ENCODE peak calls at places on chromosomes 12 and 14, in four cellular contexts. One of them, this sample, is unnamed.

GRCh38 chr12:45235087-45236025 is 19.5 kb downstream of the ANO6 start:
- DNase-seq in mucosa of descending colon: no peak
- DNase-seq in upper lobe of right lung: no peak
- DNase-seq in ovary: peak; percentile 24
- DNase-seq in this sample: no peak

GRCh38 chr12:32586390-32586789 is 92.7 kb upstream of the DNM1L start:
- DNase-seq in mucosa of descending colon: no peak
- DNase-seq in ovary: no peak
- DNase-seq in upper lobe of right lung: no peak
- DNase-seq in this sample: no peak

GRCh38 chr12:43550831-43551270 is 1.2 kb downstream of the ADAMTS20 start:
- DNase-seq in upper lobe of right lung: no peak
- DNase-seq in mucosa of descending colon: no peak
- DNase-seq in ovary: no peak
- DNase-seq in this sample: no peak

GRCh38 chr14:32075636-32076277 is 1.3 kb upstream of the ARHGAP5 start:
- DNase-seq in ovary: peak; percentile 34
- DNase-seq in upper lobe of right lung: no peak
- DNase-seq in mucosa of descending colon: no peak
- DNase-seq in this sample: peak; percentile 90

GRCh38 chr12:76075448-76075847 is 9.0 kb downstream of the NAP1L1 start:
- DNase-seq in mucosa of descending colon: no peak
- DNase-seq in upper lobe of right lung: no peak
- DNase-seq in ovary: no peak
- DNase-seq in this sample: no peak

GRCh38 chr12:122669397-122670070 is 33.6 kb downstream of the HCAR2 start:
- DNase-seq in mucosa of descending colon: no peak
- DNase-seq in ovary: no peak
- DNase-seq in upper lobe of right lung: no peak
- DNase-seq in this sample: no peak

GRCh38 chr12:104707179-104707578 is 250.4 kb downstream of the CHST11 start:
- DNase-seq in ovary: no peak
- DNase-seq in upper lobe of right lung: no peak
- DNase-seq in mucosa of descending colon: no peak
- DNase-seq in this sample: no peak

GRCh38 chr12:101455685-101456084 is 19.5 kb upstream of the SPIC start:
- DNase-seq in ovary: no peak
- DNase-seq in upper lobe of right lung: no peak
- DNase-seq in mucosa of descending colon: no peak
- DNase-seq in this sample: no peak

GRCh38 chr12:54749191-54749818 is 101.1 kb upstream of the DCD start:
- DNase-seq in mucosa of descending colon: no peak
- DNase-seq in upper lobe of right lung: no peak
- DNase-seq in ovary: no peak
- DNase-seq in this sample: no peak

GRCh38 chr12:26473291-26473690 is 277.9 kb downstream of the SSPN start:
- DNase-seq in mucosa of descending colon: no peak
- DNase-seq in ovary: no peak
- DNase-seq in upper lobe of right lung: no peak
- DNase-seq in this sample: no peak

GRCh38 chr12:78034025-78034424 is 203.3 kb downstream of the NAV3 start:
- DNase-seq in upper lobe of right lung: no peak
- DNase-seq in mucosa of descending colon: no peak
- DNase-seq in ovary: peak; percentile 57
- DNase-seq in this sample: no peak

GRCh38 chr12:15646586-15646985 is 142.6 kb downstream of the EPS8 start:
- DNase-seq in ovary: no peak
- DNase-seq in upper lobe of right lung: no peak
- DNase-seq in mucosa of descending colon: no peak
- DNase-seq in this sample: no peak

GRCh38 chr14:95225251-95225887 is 68.0 kb upstream of the DICER1 start:
- DNase-seq in upper lobe of right lung: no peak
- DNase-seq in mucosa of descending colon: no peak
- DNase-seq in ovary: no peak
- DNase-seq in this sample: no peak

GRCh38 chr14:93788557-93789365 is 476 bp upstream of the PRIMA1 start:
- DNase-seq in upper lobe of right lung: no peak
- DNase-seq in ovary: peak; percentile 68
- DNase-seq in mucosa of descending colon: peak; percentile 34
- DNase-seq in this sample: no peak

GRCh38 chr14:34219661-34220060 is 242.4 kb downstream of the SPTSSA start:
- DNase-seq in ovary: no peak
- DNase-seq in upper lobe of right lung: no peak
- DNase-seq in mucosa of descending colon: no peak
- DNase-seq in this sample: no peak

GRCh38 chr12:105261010-105261409 is 25.0 kb upstream of the APPL2 start:
- DNase-seq in upper lobe of right lung: no peak
- DNase-seq in mucosa of descending colon: no peak
- DNase-seq in ovary: no peak
- DNase-seq in this sample: no peak

GRCh38 chr14:92135269-92135668 is 13.5 kb downstream of the CPSF2 start:
- DNase-seq in mucosa of descending colon: no peak
- DNase-seq in ovary: no peak
- DNase-seq in upper lobe of right lung: no peak
- DNase-seq in this sample: no peak

GRCh38 chr12:4147051-4147481 is 126.5 kb upstream of the CCND2 start:
- DNase-seq in mucosa of descending colon: no peak
- DNase-seq in ovary: no peak
- DNase-seq in upper lobe of right lung: no peak
- DNase-seq in this sample: no peak

GRCh38 chr12:49098703-49099102 is 4.1 kb upstream of the DHH start:
- DNase-seq in upper lobe of right lung: no peak
- DNase-seq in mucosa of descending colon: no peak
- DNase-seq in ovary: no peak
- DNase-seq in this sample: no peak

GRCh38 chr12:105948331-105948730 is 190.4 kb downstream of the NUAK1 start:
- DNase-seq in ovary: no peak
- DNase-seq in mucosa of descending colon: no peak
- DNase-seq in upper lobe of right lung: no peak
- DNase-seq in this sample: no peak

GRCh38 chr14:36520601-36521525 is 831 bp upstream of the NKX2-1 start:
- DNase-seq in mucosa of descending colon: peak; percentile 58
- DNase-seq in upper lobe of right lung: peak; percentile 84
- DNase-seq in ovary: no peak
- DNase-seq in this sample: no peak

DNA sequence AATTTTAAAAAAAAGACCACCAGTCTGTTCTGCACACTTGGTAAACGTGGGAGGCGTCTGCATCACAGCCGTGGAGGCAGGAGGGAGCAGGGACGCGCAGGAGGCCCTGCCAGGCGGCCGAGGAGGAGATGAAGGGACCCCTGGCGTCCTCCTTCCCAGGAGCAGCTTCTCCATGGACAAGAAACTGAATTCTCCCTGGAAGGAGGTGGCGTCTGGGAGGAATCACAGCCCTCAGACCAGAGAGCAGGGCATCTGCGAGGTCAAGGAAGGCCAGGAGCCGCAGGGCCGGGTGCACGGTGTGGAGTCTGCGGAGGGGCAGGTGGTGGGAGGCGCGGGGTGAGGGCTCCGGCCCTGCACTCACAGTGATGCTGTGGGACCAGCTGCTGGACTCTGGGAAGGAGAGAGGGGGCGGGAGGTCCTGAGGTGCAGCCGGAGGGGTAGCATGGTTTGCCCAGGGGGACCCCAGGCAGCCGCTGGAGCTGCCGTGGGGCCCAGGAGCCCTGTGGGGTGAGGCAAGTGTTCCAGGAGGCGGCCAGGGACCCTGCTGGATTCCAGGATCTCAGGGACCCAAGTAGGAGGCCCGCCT is 73.5 kb upstream of the GALNT9 start:
- DNase-seq in ovary: no peak
- DNase-seq in upper lobe of right lung: no peak
- DNase-seq in mucosa of descending colon: no peak
- DNase-seq in this sample: peak; percentile 86
- TF ChIP-seq CTCF in ovary: no peak
- TF ChIP-seq CTCF in upper lobe of right lung: no peak
- TF ChIP-seq CTCF in mucosa of descending colon: no peak
- TF ChIP-seq CTCF in this sample: no peak

DNA sequence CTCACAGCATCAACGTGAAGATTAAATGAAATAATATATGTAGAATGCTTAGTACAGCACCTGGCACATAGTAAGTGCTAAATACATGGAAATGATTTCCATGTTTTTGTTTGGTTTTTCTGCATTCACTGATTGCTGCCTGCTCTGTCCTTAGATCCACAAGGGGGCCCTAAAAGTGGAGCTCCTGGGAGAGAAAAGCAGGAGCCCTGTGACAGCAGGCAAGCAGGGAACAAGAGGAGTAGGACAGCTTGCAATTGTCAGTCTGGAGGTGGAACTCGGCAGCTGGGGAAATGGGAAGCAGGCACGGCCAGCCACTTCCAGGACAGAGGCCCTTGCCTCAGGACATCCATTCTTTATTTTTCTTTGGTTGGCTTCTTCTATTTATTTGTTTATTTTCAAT is 292.9 kb downstream of the BMP4 start:
- DNase-seq in upper lobe of right lung: no peak
- DNase-seq in ovary: no peak
- DNase-seq in mucosa of descending colon: no peak
- DNase-seq in this sample: no peak
- TF ChIP-seq CTCF in upper lobe of right lung: peak; percentile 27
- TF ChIP-seq CTCF in ovary: no peak
- TF ChIP-seq CTCF in mucosa of descending colon: no peak
- TF ChIP-seq CTCF in this sample: peak; percentile 67

GRCh38 chr14:70585221-70585620 is 15.2 kb downstream of the MED6 start:
- DNase-seq in upper lobe of right lung: no peak
- DNase-seq in mucosa of descending colon: no peak
- DNase-seq in ovary: no peak
- DNase-seq in this sample: no peak
- TF ChIP-seq CTCF in upper lobe of right lung: no peak
- TF ChIP-seq CTCF in mucosa of descending colon: no peak
- TF ChIP-seq CTCF in ovary: no peak
- TF ChIP-seq CTCF in this sample: peak; percentile 29

DNA sequence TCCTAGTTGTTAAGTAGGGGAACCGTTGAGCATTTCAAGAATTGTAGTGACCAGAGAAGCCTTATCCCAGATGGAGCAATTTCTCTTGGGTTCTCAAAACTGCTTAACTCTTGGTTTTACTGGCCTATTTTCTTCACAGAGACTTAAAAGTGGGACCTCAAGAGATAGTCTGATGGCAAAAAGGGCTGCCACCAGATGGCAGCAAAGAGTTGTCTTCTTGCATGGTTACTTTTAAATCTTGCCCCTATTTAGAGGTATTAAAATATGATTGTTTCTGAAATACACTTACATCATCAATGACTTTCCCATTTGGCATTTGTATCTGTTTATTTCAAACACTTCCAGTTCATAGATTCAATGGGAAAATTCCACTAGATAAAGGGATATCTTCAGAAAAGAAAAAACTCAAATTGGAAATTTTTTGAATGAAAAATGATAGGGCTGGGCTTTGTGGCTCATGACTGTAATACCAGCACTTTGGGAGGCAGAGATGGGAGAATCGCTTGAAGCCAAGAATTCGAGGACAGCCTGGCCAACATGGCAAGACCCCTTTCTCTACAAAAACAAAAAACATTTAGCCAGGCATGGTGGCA is 69.9 kb upstream of the CNTN1 start:
- DNase-seq in mucosa of descending colon: peak; percentile 22
- DNase-seq in upper lobe of right lung: no peak
- DNase-seq in ovary: peak; percentile 74
- DNase-seq in this sample: no peak
- TF ChIP-seq CTCF in mucosa of descending colon: no peak
- TF ChIP-seq CTCF in upper lobe of right lung: peak; percentile 76
- TF ChIP-seq CTCF in ovary: peak; percentile 22
- TF ChIP-seq CTCF in this sample: peak; percentile 97

DNA sequence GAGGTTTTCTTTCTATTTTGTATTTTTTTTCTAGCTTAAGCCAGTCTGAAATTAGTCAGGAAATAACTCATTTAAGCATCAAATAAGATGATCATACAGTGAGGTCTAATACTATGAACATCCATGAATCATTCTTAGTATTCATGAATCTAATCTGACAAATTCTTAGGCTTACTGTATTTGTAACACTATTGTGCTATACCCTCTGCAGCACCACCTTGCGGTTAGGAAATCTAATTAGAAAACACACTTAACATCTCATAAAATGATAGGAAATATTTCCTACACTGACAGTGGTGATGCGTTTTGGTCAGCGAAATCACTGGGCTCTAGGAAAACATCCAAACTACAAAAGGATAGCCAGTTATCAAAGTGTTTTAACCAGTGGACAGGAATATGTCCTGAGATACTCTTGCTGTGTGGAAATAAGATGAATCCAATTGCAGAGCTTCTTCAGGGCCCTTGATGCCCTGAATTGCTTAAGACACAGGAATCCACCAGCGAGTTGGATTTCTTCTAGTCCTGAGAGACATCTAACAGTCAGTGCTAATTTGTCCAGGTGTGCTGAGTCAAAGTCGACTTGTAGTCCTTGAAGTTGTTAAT is 109.3 kb upstream of the MYF6 start:
- DNase-seq in mucosa of descending colon: no peak
- DNase-seq in upper lobe of right lung: no peak
- DNase-seq in ovary: no peak
- DNase-seq in this sample: no peak
- TF ChIP-seq CTCF in mucosa of descending colon: no peak
- TF ChIP-seq CTCF in upper lobe of right lung: peak; percentile 30
- TF ChIP-seq CTCF in ovary: no peak
- TF ChIP-seq CTCF in this sample: peak; percentile 82

GRCh38 chr12:42473561-42473960 is 116.0 kb downstream of the PRICKLE1 start:
- DNase-seq in mucosa of descending colon: no peak
- DNase-seq in ovary: no peak
- DNase-seq in upper lobe of right lung: no peak
- DNase-seq in this sample: no peak

GRCh38 chr12:42468341-42468821 is 121.2 kb downstream of the PRICKLE1 start:
- DNase-seq in ovary: peak; percentile 20
- DNase-seq in mucosa of descending colon: no peak
- DNase-seq in upper lobe of right lung: no peak
- DNase-seq in this sample: no peak

GRCh38 chr12:42473130-42473529 is 116.4 kb downstream of the PRICKLE1 start:
- DNase-seq in upper lobe of right lung: no peak
- DNase-seq in ovary: no peak
- DNase-seq in mucosa of descending colon: no peak
- DNase-seq in this sample: no peak

GRCh38 chr12:42469355-42470006 is 120.1 kb downstream of the PRICKLE1 start:
- DNase-seq in mucosa of descending colon: no peak
- DNase-seq in upper lobe of right lung: no peak
- DNase-seq in ovary: no peak
- DNase-seq in this sample: no peak

DNA sequence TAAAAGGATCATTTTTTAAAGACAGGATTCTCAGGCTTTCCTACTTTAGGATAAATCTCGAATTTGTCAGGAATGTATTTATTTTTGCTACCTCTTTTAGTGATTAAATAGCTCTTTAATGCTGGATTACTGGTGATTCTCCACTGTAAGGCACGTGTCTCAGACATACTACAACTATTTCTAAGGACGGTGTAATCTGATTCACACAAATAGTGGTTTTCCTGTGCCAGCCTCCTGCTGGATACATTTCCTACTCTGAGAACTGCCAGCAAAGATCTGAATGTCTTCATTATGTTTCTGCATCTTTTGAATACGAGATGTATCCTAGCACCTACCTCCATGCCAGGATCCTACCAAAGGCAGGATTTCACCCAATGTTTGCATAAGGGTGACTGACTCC is 120.7 kb downstream of the PRICKLE1 start:
- DNase-seq in upper lobe of right lung: no peak
- DNase-seq in mucosa of descending colon: no peak
- DNase-seq in ovary: no peak
- DNase-seq in this sample: no peak
- TF ChIP-seq CTCF in upper lobe of right lung: no peak
- TF ChIP-seq CTCF in mucosa of descending colon: no peak
- TF ChIP-seq CTCF in ovary: no peak
- TF ChIP-seq CTCF in this sample: peak; percentile 24

GRCh38 chr12:68260153-68260552 is 6.7 kb upstream of the IL22 start:
- DNase-seq in ovary: no peak
- DNase-seq in upper lobe of right lung: no peak
- DNase-seq in mucosa of descending colon: no peak
- DNase-seq in this sample: no peak
- TF ChIP-seq CTCF in ovary: no peak
- TF ChIP-seq CTCF in upper lobe of right lung: no peak
- TF ChIP-seq CTCF in mucosa of descending colon: no peak
- TF ChIP-seq CTCF in this sample: no peak

GRCh38 chr12:6652391-6652790 is 5.2 kb upstream of the ACRBP start:
- DNase-seq in mucosa of descending colon: no peak
- DNase-seq in upper lobe of right lung: peak; percentile 16
- DNase-seq in ovary: no peak
- DNase-seq in this sample: no peak
- TF ChIP-seq CTCF in mucosa of descending colon: no peak
- TF ChIP-seq CTCF in upper lobe of right lung: no peak
- TF ChIP-seq CTCF in ovary: no peak
- TF ChIP-seq CTCF in this sample: no peak

This sample was measured in chondrocyte.